ENCODE peak calls at places on chromosomes 12 and 14, in seven cellular contexts. T, H, V, E, U, L and I are unnamed samples.

GRCh38 chr14:27040552-27040951 is 442.7 kb upstream of the NOVA1 start:
- DNase-seq in T (no peak), H (peak; percentile 10), V (no peak), E (no peak), U (no peak), L (no peak), I (no peak)

GRCh38 chr12:103855896-103856657 is 15.0 kb upstream of the NT5DC3 start:
- DNase-seq in T (no peak), H (no peak), V (peak; percentile 22), E (no peak), U (no peak), L (no peak), I (no peak)

GRCh38 chr12:1553987-1554982 is 40.1 kb downstream of the FBXL14 start:
- DNase-seq in T (no peak), H (no peak), V (no peak), E (no peak), U (no peak), L (no peak), I (no peak)

GRCh38 chr12:123062682-123063426 is 82.4 kb downstream of the ARL6IP4 start:
- DNase-seq in T (peak; percentile 88), H (peak; percentile 57), V (peak; percentile 63), E (no peak), U (peak; percentile 74), L (peak; percentile 81), I (no peak)

GRCh38 chr12:110266980-110267620 is 13.9 kb upstream of the ATP2A2 start:
- DNase-seq in T (peak; percentile 61), H (peak; percentile 78), V (peak; percentile 88), E (no peak), U (no peak), L (peak; percentile 77), I (peak; percentile 95)

GRCh38 chr14:67526676-67527459 is 6.2 kb upstream of the PLEKHH1 start:
- DNase-seq in T (peak; percentile 68), H (peak; percentile 16), V (peak; percentile 59), E (peak; percentile 57), U (no peak), L (no peak), I (peak; percentile 71)

GRCh38 chr12:49920241-49920914 is 16.7 kb upstream of the FAIM2 start:
- DNase-seq in T (no peak), H (peak; percentile 30), V (peak; percentile 91), E (no peak), U (no peak), L (peak; percentile 67), I (no peak)

GRCh38 chr12:110312581-110313360 is 31.7 kb downstream of the ATP2A2 start:
- DNase-seq in T (peak; percentile 51), H (peak; percentile 68), V (peak; percentile 75), E (no peak), U (no peak), L (no peak), I (no peak)

GRCh38 chr12:65630555-65630954 is 193.7 kb upstream of the HMGA2 start:
- DNase-seq in T (no peak), H (no peak), V (no peak), E (no peak), U (no peak), L (no peak), I (no peak)

GRCh38 chr12:13124661-13125505 is 21.4 kb upstream of the GSG1 start:
- DNase-seq in T (no peak), H (peak; percentile 55), V (peak; percentile 81), E (no peak), U (no peak), L (no peak), I (peak; percentile 67)

GRCh38 chr12:95201056-95201670 is 16.1 kb downstream of the FGD6 start:
- DNase-seq in T (no peak), H (peak; percentile 56), V (peak; percentile 55), E (no peak), U (no peak), L (no peak), I (no peak)

GRCh38 chr14:94388027-94388895 is at the start of gene SERPINA1:
- DNase-seq in T (no peak), H (peak; percentile 84), V (no peak), E (no peak), U (no peak), L (peak; percentile 65), I (no peak)

GRCh38 chr14:26820101-26820500 is 222.3 kb upstream of the NOVA1 start:
- DNase-seq in T (no peak), H (peak; percentile 53), V (peak; percentile 32), E (no peak), U (no peak), L (no peak), I (no peak)

GRCh38 chr14:94050231-94050880 is 24.2 kb downstream of the OTUB2 start:
- DNase-seq in T (peak; percentile 58), H (no peak), V (no peak), E (no peak), U (no peak), L (peak; percentile 57), I (no peak)

GRCh38 chr12:20453756-20454310 is 85.5 kb downstream of the PDE3A start:
- DNase-seq in T (no peak), H (no peak), V (no peak), E (no peak), U (no peak), L (no peak), I (no peak)

GRCh38 chr12:107992870-107993451 is 136.1 kb upstream of the WSCD2 start:
- DNase-seq in T (peak; percentile 13), H (peak; percentile 5), V (peak; percentile 14), E (peak; percentile 38), U (no peak), L (no peak), I (peak; percentile 52)

GRCh38 chr14:106694638-106695393 is 1168.4 kb downstream of the TMEM121 start:
- DNase-seq in T (peak; percentile 11), H (no peak), V (no peak), E (no peak), U (no peak), L (no peak), I (no peak)

GRCh38 chr12:54020587-54020969 is 7.7 kb upstream of the HOXC6 start:
- DNase-seq in T (no peak), H (no peak), V (no peak), E (no peak), U (no peak), L (no peak), I (no peak)

GRCh38 chr12:12704593-12705230 is 8.7 kb upstream of the GPR19 start:
- DNase-seq in T (peak; percentile 78), H (peak; percentile 88), V (peak; percentile 96), E (peak; percentile 76), U (no peak), L (no peak), I (peak; percentile 75)

GRCh38 chr14:34461334-34462131 is 507 bp downstream of the SPTSSA start:
- DNase-seq in T (peak; percentile 68), H (peak; percentile 34), V (peak; percentile 55), E (peak; percentile 35), U (peak; percentile 69), L (peak; percentile 78), I (peak; percentile 79)

GRCh38 chr12:112303004-112303403 is 79.2 kb downstream of the HECTD4 start:
- DNase-seq in T (no peak), H (peak; percentile 84), V (peak; percentile 74), E (no peak), U (no peak), L (no peak), I (no peak)

GRCh38 chr14:100767003-100767787 is 40.5 kb downstream of the DLK1 start:
- DNase-seq in T (no peak), H (no peak), V (no peak), E (no peak), U (no peak), L (no peak), I (no peak)

GRCh38 chr14:74176404-74176788 is 62.9 kb upstream of the VSX2 start:
- DNase-seq in T (no peak), H (no peak), V (peak; percentile 14), E (no peak), U (no peak), L (no peak), I (no peak)

GRCh38 chr12:12467222-12467621 is 95.4 kb downstream of the DUSP16 start:
- DNase-seq in T (no peak), H (no peak), V (no peak), E (no peak), U (no peak), L (no peak), I (no peak)

GRCh38 chr14:65167072-65167645 is 64.8 kb upstream of the MAX start:
- DNase-seq in T (no peak), H (no peak), V (no peak), E (no peak), U (no peak), L (no peak), I (no peak)

GRCh38 chr12:89208661-89209096 is 143.6 kb downstream of the DUSP6 start:
- DNase-seq in T (no peak), H (no peak), V (peak; percentile 48), E (no peak), U (no peak), L (no peak), I (no peak)
- H3K4me3 ChIP-seq in T (no peak overlapping the region), H (no peak overlapping the region), V (no peak overlapping the region), E (no peak overlapping the region), U (no peak overlapping the region), L (no peak overlapping the region), I (no peak overlapping the region)

DNA sequence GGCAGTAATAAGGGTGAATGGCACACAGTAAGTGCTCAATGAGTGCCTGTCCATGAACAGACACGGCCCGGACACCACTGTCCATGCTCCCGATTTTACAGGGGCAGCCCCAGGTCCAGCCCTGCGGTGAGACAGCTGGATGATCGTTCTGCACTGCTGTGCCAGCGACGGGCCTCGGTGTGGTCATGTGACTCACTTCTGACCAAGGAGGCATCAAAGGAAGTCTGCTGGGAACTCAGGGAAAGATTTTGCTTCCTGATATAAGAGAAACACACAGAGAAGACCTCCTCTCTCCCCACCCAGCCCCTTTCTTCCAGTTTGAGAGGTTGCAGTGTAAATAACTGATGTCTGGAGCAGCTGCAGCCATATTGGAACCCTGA is 126.6 kb downstream of the SCARB1 start:
- DNase-seq in T (peak; percentile 60), H (peak; percentile 72), V (no peak), E (no peak), U (no peak), L (no peak), I (no peak)
- H3K4me3 ChIP-seq in T (no peak overlapping the region), H (no peak overlapping the region), V (no peak overlapping the region), E (no peak overlapping the region), U (no peak overlapping the region), L (peak overlapping the region; percentile 52), I (no peak overlapping the region)

DNA sequence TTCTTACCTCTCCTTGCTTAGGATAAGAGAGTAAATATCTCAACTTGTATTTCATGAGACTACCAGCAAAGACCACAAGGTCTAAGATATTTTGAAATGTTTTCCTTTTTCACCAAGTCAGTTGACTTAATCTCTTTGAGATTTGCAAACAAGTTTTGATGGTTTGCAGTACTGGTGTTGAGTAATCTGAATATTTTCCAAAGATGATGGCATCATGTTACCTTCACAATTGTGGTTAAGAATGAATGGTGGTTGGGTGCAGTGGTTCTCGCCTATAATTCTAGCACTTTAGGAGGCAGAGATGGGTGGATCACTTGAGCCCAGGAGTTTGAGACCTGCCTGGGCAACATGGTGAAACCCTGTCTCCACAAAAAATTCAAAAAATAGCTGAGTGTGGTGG is 225.7 kb downstream of the TMTC2 start:
- DNase-seq in T (no peak), H (peak; percentile 37), V (peak; percentile 56), E (no peak), U (no peak), L (no peak), I (no peak)
- H3K4me3 ChIP-seq in T (no peak overlapping the region), H (no peak overlapping the region), V (no peak overlapping the region), E (no peak overlapping the region), U (no peak overlapping the region), L (no peak overlapping the region), I (no peak overlapping the region)

DNA sequence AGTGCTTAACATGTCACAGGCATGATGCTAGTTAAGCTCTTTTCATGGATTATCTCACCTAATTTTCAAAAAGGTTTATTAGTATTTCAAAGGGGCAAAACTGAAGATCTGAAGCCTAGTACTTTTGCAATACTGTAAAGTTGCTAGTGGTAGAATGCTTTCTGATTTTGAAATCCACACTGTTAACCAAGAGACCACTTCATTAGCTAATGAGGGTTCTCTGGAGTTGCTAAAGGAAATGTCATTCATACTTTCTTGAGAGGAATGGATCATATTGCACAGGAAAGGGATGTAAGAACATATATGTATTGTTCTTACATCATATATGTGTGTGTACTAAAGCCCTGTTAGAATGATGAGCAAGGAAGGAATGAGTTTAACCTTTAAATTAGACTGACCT is 39.0 kb upstream of the LDHB start:
- DNase-seq in T (no peak), H (no peak), V (no peak), E (no peak), U (no peak), L (no peak), I (no peak)
- H3K4me3 ChIP-seq in T (no peak overlapping the region), H (no peak overlapping the region), V (no peak overlapping the region), E (no peak overlapping the region), U (no peak overlapping the region), L (no peak overlapping the region), I (no peak overlapping the region)